ENCODE peak calls at places on chromosome 18, in nine cellular contexts. R, I, K, T, M, L, Y, X and H are unnamed samples.

GRCh38 chr18:24479371-24479770 is 18.9 kb downstream of the HRH4 start:
- DNase-seq in R (no peak), I (no peak), K (no peak), T (no peak), M (no peak), L (no peak), Y (no peak), X (no peak), H (no peak)

GRCh38 chr18:50441518-50441917 is 66.7 kb downstream of the SKA1 start:
- DNase-seq in R (peak; percentile 16), I (no peak), K (no peak), T (no peak), M (no peak), L (no peak), Y (no peak), X (no peak), H (no peak)

GRCh38 chr18:44672506-44672905 is 8.2 kb upstream of the SETBP1 start:
- DNase-seq in R (no peak), I (no peak), K (no peak), T (no peak), M (no peak), L (no peak), Y (no peak), X (no peak), H (no peak)

GRCh38 chr18:62555135-62555534 is 32.3 kb downstream of the ZCCHC2 start:
- DNase-seq in R (no peak), I (no peak), K (no peak), T (no peak), M (no peak), L (no peak), Y (no peak), X (no peak), H (no peak)

GRCh38 chr18:38077219-38077618 is 511.6 kb upstream of the CELF4 start:
- DNase-seq in R (peak; percentile 40), I (no peak), K (no peak), T (no peak), M (no peak), L (no peak), Y (no peak), X (no peak), H (no peak)

GRCh38 chr18:8750954-8751415 is 45.6 kb downstream of the MTCL1 start:
- DNase-seq in R (no peak), I (no peak), K (no peak), T (no peak), M (no peak), L (no peak), Y (no peak), X (no peak), H (no peak)

GRCh38 chr18:70288851-70289328 is at the start of gene SOCS6:
- DNase-seq in R (peak; percentile 76), I (peak; percentile 11), K (peak; percentile 79), T (no peak), M (no peak), L (peak; percentile 29), Y (peak; percentile 70), X (no peak), H (peak; percentile 69)

GRCh38 chr18:2223859-2224258 is 347.4 kb downstream of the METTL4 start:
- DNase-seq in R (peak; percentile 69), I (no peak), K (no peak), T (peak; percentile 47), M (no peak), L (peak; percentile 7), Y (peak; percentile 28), X (peak; percentile 8), H (peak; percentile 13)

GRCh38 chr18:74874351-74874750 is 276.7 kb downstream of the ZNF407 start:
- DNase-seq in R (no peak), I (no peak), K (no peak), T (no peak), M (no peak), L (no peak), Y (no peak), X (no peak), H (no peak)

GRCh38 chr18:12310762-12311161 is 2.7 kb downstream of the TUBB6 start:
- DNase-seq in R (no peak), I (no peak), K (peak; percentile 23), T (no peak), M (no peak), L (no peak), Y (no peak), X (no peak), H (no peak)

GRCh38 chr18:38369772-38370690 is 804.4 kb upstream of the CELF4 start:
- DNase-seq in R (no peak), I (no peak), K (no peak), T (no peak), M (no peak), L (no peak), Y (no peak), X (no peak), H (no peak)

GRCh38 chr18:76528477-76529432 is 33.7 kb upstream of the ZNF516 start:
- DNase-seq in R (peak; percentile 48), I (no peak), K (no peak), T (no peak), M (no peak), L (no peak), Y (peak; percentile 17), X (no peak), H (peak; percentile 57)